ENCODE peak calls at places on chromosomes 11 and 22, in ten cellular contexts. One of them, this sample, is unnamed.

GRCh38 chr11:76628408-76628947 is 42.1 kb downstream of the LRRC32 start:
- DNase-seq in stomach: no peak
- DNase-seq in GM12892: no peak
- DNase-seq in HL-60: no peak
- DNase-seq in SK-N-SH: no peak
- DNase-seq in sigmoid colon: peak
- DNase-seq in HCT116: no peak
- DNase-seq in suprapubic skin: no peak
- DNase-seq in H1: no peak
- DNase-seq in upper lobe of left lung: no peak
- DNase-seq in this sample: no peak

GRCh38 chr11:120346233-120346632 is 10.0 kb downstream of the ARHGEF12 start:
- DNase-seq in stomach: no peak
- DNase-seq in GM12892: no peak
- DNase-seq in HL-60: no peak
- DNase-seq in SK-N-SH: no peak
- DNase-seq in sigmoid colon: no peak
- DNase-seq in HCT116: no peak
- DNase-seq in suprapubic skin: no peak
- DNase-seq in H1: no peak
- DNase-seq in upper lobe of left lung: no peak
- DNase-seq in this sample: no peak

GRCh38 chr11:112453601-112454577 is 193.2 kb upstream of the PLET1 start:
- DNase-seq in stomach: peak
- DNase-seq in GM12892: no peak
- DNase-seq in HL-60: peak
- DNase-seq in SK-N-SH: peak
- DNase-seq in sigmoid colon: no peak
- DNase-seq in HCT116: peak
- DNase-seq in suprapubic skin: no peak
- DNase-seq in H1: peak
- DNase-seq in upper lobe of left lung: peak
- DNase-seq in this sample: no peak

GRCh38 chr11:41446566-41446965 is 12.9 kb downstream of the LRRC4C start:
- DNase-seq in stomach: no peak
- DNase-seq in GM12892: no peak
- DNase-seq in HL-60: no peak
- DNase-seq in SK-N-SH: no peak
- DNase-seq in sigmoid colon: no peak
- DNase-seq in HCT116: no peak
- DNase-seq in suprapubic skin: no peak
- DNase-seq in H1: no peak
- DNase-seq in upper lobe of left lung: no peak
- DNase-seq in this sample: no peak

GRCh38 chr11:72349616-72350218 is 84.6 kb downstream of the CLPB start:
- DNase-seq in stomach: no peak
- DNase-seq in GM12892: no peak
- DNase-seq in HL-60: no peak
- DNase-seq in SK-N-SH: peak
- DNase-seq in sigmoid colon: peak
- DNase-seq in HCT116: no peak
- DNase-seq in suprapubic skin: no peak
- DNase-seq in H1: no peak
- DNase-seq in upper lobe of left lung: no peak
- DNase-seq in this sample: no peak

GRCh38 chr22:45538284-45538683 is 35.6 kb downstream of the FBLN1 start:
- DNase-seq in stomach: no peak
- DNase-seq in GM12892: no peak
- DNase-seq in HL-60: no peak
- DNase-seq in SK-N-SH: no peak
- DNase-seq in sigmoid colon: no peak
- DNase-seq in HCT116: no peak
- DNase-seq in suprapubic skin: no peak
- DNase-seq in H1: no peak
- DNase-seq in upper lobe of left lung: no peak
- DNase-seq in this sample: no peak

GRCh38 chr11:74710291-74710938 is 20.8 kb downstream of the CHRDL2 start:
- DNase-seq in stomach: no peak
- DNase-seq in GM12892: no peak
- DNase-seq in HL-60: no peak
- DNase-seq in SK-N-SH: peak
- DNase-seq in sigmoid colon: no peak
- DNase-seq in HCT116: no peak
- DNase-seq in suprapubic skin: no peak
- DNase-seq in H1: no peak
- DNase-seq in upper lobe of left lung: no peak
- DNase-seq in this sample: no peak

GRCh38 chr11:134124660-134125451 is 56.0 kb downstream of the JAM3 start:
- DNase-seq in stomach: peak
- DNase-seq in GM12892: no peak
- DNase-seq in HL-60: no peak
- DNase-seq in SK-N-SH: peak
- DNase-seq in sigmoid colon: peak
- DNase-seq in HCT116: no peak
- DNase-seq in suprapubic skin: peak
- DNase-seq in H1: peak
- DNase-seq in upper lobe of left lung: peak
- DNase-seq in this sample: no peak

GRCh38 chr22:49620666-49621065 is 207.0 kb downstream of the BRD1 start:
- DNase-seq in stomach: no peak
- DNase-seq in GM12892: no peak
- DNase-seq in HL-60: no peak
- DNase-seq in SK-N-SH: no peak
- DNase-seq in sigmoid colon: peak
- DNase-seq in HCT116: no peak
- DNase-seq in suprapubic skin: no peak
- DNase-seq in H1: no peak
- DNase-seq in upper lobe of left lung: no peak
- DNase-seq in this sample: no peak

GRCh38 chr11:46916669-46917108 is 1.7 kb downstream of the LRP4 start:
- DNase-seq in stomach: peak
- DNase-seq in GM12892: no peak
- DNase-seq in HL-60: no peak
- DNase-seq in SK-N-SH: peak
- DNase-seq in sigmoid colon: peak
- DNase-seq in HCT116: no peak
- DNase-seq in suprapubic skin: no peak
- DNase-seq in H1: peak
- DNase-seq in upper lobe of left lung: no peak
- DNase-seq in this sample: no peak

GRCh38 chr22:44158766-44159165 is 22.0 kb upstream of the PARVG start:
- DNase-seq in stomach: no peak
- DNase-seq in GM12892: no peak
- DNase-seq in HL-60: no peak
- DNase-seq in SK-N-SH: peak
- DNase-seq in sigmoid colon: no peak
- DNase-seq in HCT116: no peak
- DNase-seq in suprapubic skin: no peak
- DNase-seq in H1: no peak
- DNase-seq in upper lobe of left lung: no peak
- DNase-seq in this sample: no peak

GRCh38 chr11:88174627-88175003 is 628 bp downstream of the RAB38 start:
- DNase-seq in stomach: peak
- DNase-seq in GM12892: no peak
- DNase-seq in HL-60: no peak
- DNase-seq in SK-N-SH: no peak
- DNase-seq in sigmoid colon: peak
- DNase-seq in HCT116: peak
- DNase-seq in suprapubic skin: peak
- DNase-seq in H1: no peak
- DNase-seq in upper lobe of left lung: peak
- DNase-seq in this sample: peak

GRCh38 chr11:74288161-74288560 is 23.3 kb downstream of the P4HA3 start:
- DNase-seq in stomach: no peak
- DNase-seq in GM12892: no peak
- DNase-seq in HL-60: no peak
- DNase-seq in SK-N-SH: no peak
- DNase-seq in sigmoid colon: no peak
- DNase-seq in HCT116: no peak
- DNase-seq in suprapubic skin: no peak
- DNase-seq in H1: no peak
- DNase-seq in upper lobe of left lung: no peak
- DNase-seq in this sample: no peak

GRCh38 chr11:116454020-116454645 is 318.7 kb downstream of the BUD13 start:
- DNase-seq in stomach: peak
- DNase-seq in GM12892: no peak
- DNase-seq in HL-60: peak
- DNase-seq in SK-N-SH: peak
- DNase-seq in sigmoid colon: peak
- DNase-seq in HCT116: no peak
- DNase-seq in suprapubic skin: no peak
- DNase-seq in H1: peak
- DNase-seq in upper lobe of left lung: peak
- DNase-seq in this sample: peak

GRCh38 chr11:34316347-34317037 is 41.3 kb downstream of the ABTB2 start:
- DNase-seq in stomach: no peak
- DNase-seq in GM12892: no peak
- DNase-seq in HL-60: no peak
- DNase-seq in SK-N-SH: no peak
- DNase-seq in sigmoid colon: no peak
- DNase-seq in HCT116: no peak
- DNase-seq in suprapubic skin: no peak
- DNase-seq in H1: no peak
- DNase-seq in upper lobe of left lung: no peak
- DNase-seq in this sample: no peak

GRCh38 chr11:119743041-119743440 is 14.0 kb upstream of the NECTIN1 start:
- DNase-seq in stomach: no peak
- DNase-seq in GM12892: no peak
- DNase-seq in HL-60: no peak
- DNase-seq in SK-N-SH: no peak
- DNase-seq in sigmoid colon: no peak
- DNase-seq in HCT116: no peak
- DNase-seq in suprapubic skin: no peak
- DNase-seq in H1: no peak
- DNase-seq in upper lobe of left lung: no peak
- DNase-seq in this sample: no peak

GRCh38 chr11:110565690-110566336 is 136.1 kb downstream of the FDX1 start:
- DNase-seq in stomach: peak
- DNase-seq in GM12892: no peak
- DNase-seq in HL-60: no peak
- DNase-seq in SK-N-SH: no peak
- DNase-seq in sigmoid colon: no peak
- DNase-seq in HCT116: no peak
- DNase-seq in suprapubic skin: no peak
- DNase-seq in H1: no peak
- DNase-seq in upper lobe of left lung: peak
- DNase-seq in this sample: no peak
- TF ChIP-seq POLR2AphosphoS5 in stomach: no peak
- TF ChIP-seq POLR2AphosphoS5 in GM12892: no peak
- TF ChIP-seq POLR2AphosphoS5 in HL-60: no peak
- TF ChIP-seq POLR2AphosphoS5 in SK-N-SH: no peak
- TF ChIP-seq POLR2AphosphoS5 in sigmoid colon: no peak
- TF ChIP-seq POLR2AphosphoS5 in HCT116: no peak
- TF ChIP-seq POLR2AphosphoS5 in suprapubic skin: no peak
- TF ChIP-seq POLR2AphosphoS5 in H1: no peak
- TF ChIP-seq POLR2AphosphoS5 in upper lobe of left lung: no peak
- TF ChIP-seq POLR2AphosphoS5 in this sample: no peak

GRCh38 chr11:117817213-117818035 is 7.1 kb downstream of the FXYD2 start:
- DNase-seq in stomach: peak
- DNase-seq in GM12892: no peak
- DNase-seq in HL-60: peak
- DNase-seq in SK-N-SH: peak
- DNase-seq in sigmoid colon: peak
- DNase-seq in HCT116: peak
- DNase-seq in suprapubic skin: peak
- DNase-seq in H1: peak
- DNase-seq in upper lobe of left lung: peak
- DNase-seq in this sample: peak
- TF ChIP-seq POLR2AphosphoS5 in stomach: no peak
- TF ChIP-seq POLR2AphosphoS5 in GM12892: peak
- TF ChIP-seq POLR2AphosphoS5 in HL-60: no peak
- TF ChIP-seq POLR2AphosphoS5 in SK-N-SH: no peak
- TF ChIP-seq POLR2AphosphoS5 in sigmoid colon: peak
- TF ChIP-seq POLR2AphosphoS5 in HCT116: no peak
- TF ChIP-seq POLR2AphosphoS5 in suprapubic skin: no peak
- TF ChIP-seq POLR2AphosphoS5 in H1: no peak
- TF ChIP-seq POLR2AphosphoS5 in upper lobe of left lung: no peak
- TF ChIP-seq POLR2AphosphoS5 in this sample: no peak

DNA sequence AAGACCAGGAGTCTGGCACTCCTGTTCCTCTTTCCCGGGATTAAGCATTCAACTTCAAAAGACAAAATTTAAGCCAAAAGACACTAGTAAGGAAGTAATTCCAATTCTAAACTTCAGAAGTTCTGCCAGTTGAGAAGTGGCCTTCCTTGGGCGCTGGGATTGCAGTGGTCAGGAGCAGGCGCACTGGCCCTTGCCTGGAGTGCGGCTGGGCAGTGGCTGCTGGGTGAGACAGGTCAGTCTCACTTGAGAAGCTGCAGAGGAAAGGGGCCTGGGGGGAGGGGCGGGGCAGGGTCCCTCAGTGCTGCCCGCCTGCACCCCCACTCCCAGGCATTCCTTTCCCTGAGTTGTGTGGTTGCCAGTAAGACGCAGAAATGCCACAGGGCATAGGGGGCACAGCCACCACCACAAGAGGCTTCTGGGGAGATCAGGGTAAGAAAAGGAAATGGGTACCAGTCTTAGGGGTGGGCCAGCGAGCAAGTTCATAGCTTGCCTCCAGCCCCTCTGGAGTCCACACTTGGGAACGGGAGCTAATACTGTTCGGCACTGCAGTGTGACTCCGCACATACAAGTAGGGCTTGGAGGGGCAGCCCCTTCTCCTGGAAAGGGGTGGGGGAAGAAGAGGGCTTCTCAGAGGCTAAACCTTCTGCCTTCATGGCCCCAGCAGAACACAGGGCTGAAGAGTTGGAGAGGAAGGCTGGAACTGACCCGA is 5.5 kb downstream of the MRPL49 start:
- DNase-seq in stomach: no peak
- DNase-seq in GM12892: no peak
- DNase-seq in HL-60: no peak
- DNase-seq in SK-N-SH: no peak
- DNase-seq in sigmoid colon: peak
- DNase-seq in HCT116: no peak
- DNase-seq in suprapubic skin: no peak
- DNase-seq in H1: no peak
- DNase-seq in upper lobe of left lung: no peak
- DNase-seq in this sample: no peak
- TF ChIP-seq POLR2AphosphoS5 in stomach: no peak
- TF ChIP-seq POLR2AphosphoS5 in GM12892: no peak
- TF ChIP-seq POLR2AphosphoS5 in HL-60: no peak
- TF ChIP-seq POLR2AphosphoS5 in SK-N-SH: no peak
- TF ChIP-seq POLR2AphosphoS5 in sigmoid colon: no peak
- TF ChIP-seq POLR2AphosphoS5 in HCT116: peak
- TF ChIP-seq POLR2AphosphoS5 in suprapubic skin: no peak
- TF ChIP-seq POLR2AphosphoS5 in H1: no peak
- TF ChIP-seq POLR2AphosphoS5 in upper lobe of left lung: no peak
- TF ChIP-seq POLR2AphosphoS5 in this sample: no peak

GRCh38 chr11:95556011-95556341 is 233.6 kb downstream of the FAM76B start:
- DNase-seq in stomach: no peak
- DNase-seq in GM12892: no peak
- DNase-seq in HL-60: no peak
- DNase-seq in SK-N-SH: no peak
- DNase-seq in sigmoid colon: no peak
- DNase-seq in HCT116: no peak
- DNase-seq in suprapubic skin: no peak
- DNase-seq in H1: no peak
- DNase-seq in upper lobe of left lung: no peak
- DNase-seq in this sample: no peak

GRCh38 chr11:95559899-95560298 is 229.7 kb downstream of the FAM76B start:
- DNase-seq in stomach: no peak
- DNase-seq in GM12892: no peak
- DNase-seq in HL-60: no peak
- DNase-seq in SK-N-SH: no peak
- DNase-seq in sigmoid colon: no peak
- DNase-seq in HCT116: no peak
- DNase-seq in suprapubic skin: no peak
- DNase-seq in H1: no peak
- DNase-seq in upper lobe of left lung: no peak
- DNase-seq in this sample: no peak

GRCh38 chr11:95556342-95557151 is 233.0 kb downstream of the FAM76B start:
- DNase-seq in stomach: no peak
- DNase-seq in GM12892: peak
- DNase-seq in HL-60: no peak
- DNase-seq in SK-N-SH: no peak
- DNase-seq in sigmoid colon: no peak
- DNase-seq in HCT116: no peak
- DNase-seq in suprapubic skin: no peak
- DNase-seq in H1: no peak
- DNase-seq in upper lobe of left lung: no peak
- DNase-seq in this sample: no peak
- TF ChIP-seq POLR2AphosphoS5 in stomach: no peak
- TF ChIP-seq POLR2AphosphoS5 in GM12892: no peak
- TF ChIP-seq POLR2AphosphoS5 in HL-60: no peak
- TF ChIP-seq POLR2AphosphoS5 in SK-N-SH: no peak
- TF ChIP-seq POLR2AphosphoS5 in sigmoid colon: peak
- TF ChIP-seq POLR2AphosphoS5 in HCT116: no peak
- TF ChIP-seq POLR2AphosphoS5 in suprapubic skin: no peak
- TF ChIP-seq POLR2AphosphoS5 in H1: no peak
- TF ChIP-seq POLR2AphosphoS5 in upper lobe of left lung: no peak
- TF ChIP-seq POLR2AphosphoS5 in this sample: no peak

This sample was measured in breast epithelium.